ENCODE peak calls at places on chromosomes 2 and 18, in ten cellular contexts. V is adipocyte; C is GM18507; G is HFFc6; X is NCI-H1092; B is uterus; Z is GM12878; J is psoas muscle; U is tibial artery; W is stimulated activated CD8-positive, alpha-beta memory T cell treated with anti-CD3 and anti-CD28 coated beads, Interleukin-2, amount 100 ng/mL, for 48 hours. Q is an unnamed sample.

GRCh38 chr2:75100011-75100680 is 99.2 kb downstream of the TACR1 start:
- DNase-seq in V (peak; percentile 64), C (no peak), G (peak; percentile 94), X (no peak), B (no peak), Z (no peak), J (no peak), U (no peak), W (no peak), Q (no peak)

GRCh38 chr2:209942936-209943605 is 59.4 kb upstream of the RPE start:
- DNase-seq in V (no peak), C (no peak), G (no peak), X (no peak), B (no peak), Z (no peak), J (no peak), U (no peak), W (no peak), Q (no peak)

GRCh38 chr18:80213173-80213572 is 34.1 kb downstream of the PARD6G start:
- DNase-seq in V (no peak), C (no peak), G (no peak), X (no peak), B (no peak), Z (no peak), J (no peak), U (no peak), W (no peak), Q (no peak)

GRCh38 chr2:71756280-71756906 is 303.0 kb downstream of the DYSF start:
- DNase-seq in V (peak; percentile 47), C (no peak), G (peak; percentile 46), X (no peak), B (no peak), Z (no peak), J (no peak), U (no peak), W (no peak), Q (no peak)

GRCh38 chr18:27004056-27004829 is 138.7 kb upstream of the AQP4 start:
- DNase-seq in V (peak; percentile 63), C (no peak), G (no peak), X (no peak), B (no peak), Z (no peak), J (no peak), U (no peak), W (no peak), Q (no peak)

GRCh38 chr18:57542126-57542525 is 44.4 kb downstream of the FECH start:
- DNase-seq in V (peak; percentile 29), C (no peak), G (peak; percentile 82), X (no peak), B (no peak), Z (no peak), J (no peak), U (no peak), W (no peak), Q (no peak)

GRCh38 chr2:121906170-121906569 is 150.7 kb downstream of the TSN start:
- DNase-seq in V (no peak), C (no peak), G (no peak), X (no peak), B (no peak), Z (no peak), J (no peak), U (no peak), W (no peak), Q (no peak)

GRCh38 chr18:13573750-13574149 is 152.6 kb downstream of the FAM210A start:
- DNase-seq in V (no peak), C (no peak), G (no peak), X (no peak), B (no peak), Z (no peak), J (no peak), U (peak; percentile 52), W (no peak), Q (no peak)

GRCh38 chr18:45728341-45729010 is 4.5 kb downstream of the SLC14A1 start:
- DNase-seq in V (peak; percentile 27), C (no peak), G (no peak), X (no peak), B (no peak), Z (no peak), J (no peak), U (no peak), W (no peak), Q (no peak)

GRCh38 chr2:109275120-109276040 is 146.4 kb downstream of the SH3RF3 start:
- DNase-seq in V (no peak), C (no peak), G (no peak), X (peak; percentile 92), B (no peak), Z (no peak), J (no peak), U (no peak), W (no peak), Q (no peak)

GRCh38 chr2:235542728-235543125 is 48.9 kb downstream of the AGAP1 start:
- DNase-seq in V (no peak), C (no peak), G (no peak), X (no peak), B (no peak), Z (no peak), J (no peak), U (no peak), W (no peak), Q (no peak)

GRCh38 chr2:26444236-26444635 is 33.7 kb downstream of the OTOF start:
- DNase-seq in V (no peak), C (no peak), G (no peak), X (no peak), B (no peak), Z (no peak), J (no peak), U (no peak), W (no peak), Q (no peak)

GRCh38 chr2:196233033-196233807 is 61.8 kb upstream of the STK17B start:
- DNase-seq in V (peak; percentile 79), C (no peak), G (peak; percentile 82), X (no peak), B (no peak), Z (no peak), J (peak; percentile 50), U (no peak), W (no peak), Q (peak; percentile 21)

GRCh38 chr2:127256381-127256780 is 36.3 kb upstream of the CYP27C1 start:
- DNase-seq in V (no peak), C (no peak), G (no peak), X (no peak), B (no peak), Z (no peak), J (no peak), U (no peak), W (no peak), Q (no peak)

GRCh38 chr2:175180701-175181103 is 808 bp downstream of the ATP5MC3 start:
- DNase-seq in V (peak; percentile 67), C (no peak), G (peak; percentile 27), X (peak; percentile 8), B (no peak), Z (no peak), J (peak; percentile 56), U (peak; percentile 69), W (peak; percentile 41), Q (peak; percentile 51)

GRCh38 chr18:51125976-51126375 is 71.5 kb downstream of the MEX3C start:
- DNase-seq in V (no peak), C (no peak), G (no peak), X (no peak), B (no peak), Z (no peak), J (no peak), U (no peak), W (no peak), Q (no peak)

GRCh38 chr2:98867539-98868309 is 68.3 kb downstream of the CRACDL start:
- DNase-seq in V (peak; percentile 39), C (no peak), G (peak; percentile 46), X (no peak), B (no peak), Z (no peak), J (no peak), U (no peak), W (no peak), Q (no peak)

GRCh38 chr18:46318356-46318755 is 214.2 kb downstream of the HAUS1 start:
- DNase-seq in V (no peak), C (no peak), G (no peak), X (no peak), B (no peak), Z (no peak), J (no peak), U (no peak), W (no peak), Q (no peak)

GRCh38 chr2:38178556-38179419 is 102.8 kb upstream of the CYP1B1 start:
- DNase-seq in V (peak; percentile 81), C (no peak), G (peak; percentile 79), X (no peak), B (peak; percentile 52), Z (peak; percentile 68), J (no peak), U (no peak), W (no peak), Q (no peak)

GRCh38 chr2:219332542-219332941 is at the start of gene RESP18:
- DNase-seq in V (no peak), C (no peak), G (no peak), X (no peak), B (no peak), Z (no peak), J (no peak), U (peak; percentile 45), W (no peak), Q (no peak)

GRCh38 chr2:143890799-143891198 is 629.1 kb downstream of the ZEB2 start:
- DNase-seq in V (no peak), C (no peak), G (no peak), X (no peak), B (no peak), Z (no peak), J (no peak), U (no peak), W (no peak), Q (no peak)

GRCh38 chr2:152682663-152683062 is 34.6 kb downstream of the PRPF40A start:
- DNase-seq in V (no peak), C (no peak), G (no peak), X (no peak), B (no peak), Z (no peak), J (no peak), U (no peak), W (no peak), Q (no peak)

GRCh38 chr18:63237911-63238710 is 81.5 kb downstream of the BCL2 start:
- DNase-seq in V (peak; percentile 92), C (no peak), G (peak; percentile 73), X (no peak), B (peak; percentile 63), Z (no peak), J (peak; percentile 64), U (peak; percentile 74), W (no peak), Q (peak; percentile 40)

GRCh38 chr2:6913415-6914157 is 3.6 kb upstream of the RNF144A start:
- DNase-seq in V (no peak), C (no peak), G (no peak), X (no peak), B (no peak), Z (no peak), J (no peak), U (no peak), W (no peak), Q (no peak)

GRCh38 chr2:233480490-233481202 is 85.9 kb downstream of the USP40 start:
- DNase-seq in V (no peak), C (no peak), G (no peak), X (peak; percentile 43), B (no peak), Z (no peak), J (peak; percentile 93), U (no peak), W (no peak), Q (peak; percentile 59)

GRCh38 chr2:182862003-182862402 is 4.4 kb downstream of the FRZB start:
- DNase-seq in V (no peak), C (no peak), G (no peak), X (no peak), B (peak; percentile 27), Z (no peak), J (peak; percentile 43), U (peak; percentile 78), W (no peak), Q (peak; percentile 29)

GRCh38 chr18:51149605-51150429 is 47.7 kb downstream of the MEX3C start:
- DNase-seq in V (peak; percentile 28), C (no peak), G (peak; percentile 58), X (no peak), B (no peak), Z (no peak), J (no peak), U (no peak), W (no peak), Q (no peak)

GRCh38 chr18:9453273-9453672 is 22.0 kb upstream of the RALBP1 start:
- DNase-seq in V (peak; percentile 39), C (no peak), G (no peak), X (no peak), B (no peak), Z (no peak), J (no peak), U (no peak), W (no peak), Q (no peak)

Q was measured in heart left ventricle.